ENCODE peak calls at places on chromosomes 5 and 9, in six cellular contexts. C, D, Z, K, B and S are unnamed samples.

GRCh38 chr9:132228062-132228461 is 66.2 kb downstream of the NTNG2 start:
- DNase-seq in C (no peak), D (no peak), Z (no peak), K (no peak), B (no peak), S (no peak)

GRCh38 chr5:72241346-72242003 is 78.6 kb downstream of the MRPS27 start:
- DNase-seq in C (no peak), D (no peak), Z (no peak), K (no peak), B (no peak), S (no peak)

GRCh38 chr5:85515588-85515987 is 1102.2 kb upstream of the COX7C start:
- DNase-seq in C (no peak), D (no peak), Z (no peak), K (no peak), B (no peak), S (no peak)

GRCh38 chr5:998975-999501 is 9.6 kb upstream of the NKD2 start:
- DNase-seq in C (no peak), D (peak; percentile 27), Z (peak; percentile 5), K (peak; percentile 51), B (peak; percentile 3), S (no peak)

GRCh38 chr5:10934789-10935355 is 173.8 kb upstream of the DAP start:
- DNase-seq in C (no peak), D (no peak), Z (no peak), K (no peak), B (no peak), S (no peak)

GRCh38 chr5:77356740-77357139 is 135.4 kb downstream of the WDR41 start:
- DNase-seq in C (no peak), D (no peak), Z (no peak), K (peak; percentile 71), B (no peak), S (peak; percentile 77)

GRCh38 chr9:4987996-4988421 is 2.9 kb downstream of the JAK2 start:
- DNase-seq in C (peak; percentile 78), D (peak; percentile 35), Z (peak; percentile 49), K (peak; percentile 76), B (no peak), S (peak; percentile 68)

GRCh38 chr9:120708526-120709224 is 5.6 kb downstream of the MEGF9 start:
- DNase-seq in C (no peak), D (no peak), Z (no peak), K (peak; percentile 52), B (no peak), S (peak; percentile 91)

GRCh38 chr5:116573617-116574431 is 799 bp downstream of the SEMA6A start:
- DNase-seq in C (peak; percentile 43), D (no peak), Z (no peak), K (peak; percentile 19), B (no peak), S (peak; percentile 25)

GRCh38 chr9:72872718-72873117 is 80.1 kb downstream of the ALDH1A1 start:
- DNase-seq in C (peak; percentile 15), D (no peak), Z (no peak), K (no peak), B (no peak), S (no peak)

GRCh38 chr5:31280210-31280609 is 86.7 kb downstream of the CDH6 start:
- DNase-seq in C (peak; percentile 4), D (no peak), Z (no peak), K (no peak), B (no peak), S (no peak)

GRCh38 chr5:127363403-127363802 is 72.8 kb downstream of the MEGF10 start:
- DNase-seq in C (no peak), D (no peak), Z (no peak), K (no peak), B (no peak), S (no peak)

GRCh38 chr5:127359502-127359901 is 68.9 kb downstream of the MEGF10 start:
- DNase-seq in C (no peak), D (no peak), Z (no peak), K (no peak), B (no peak), S (no peak)

GRCh38 chr5:127355342-127355741 is 64.7 kb downstream of the MEGF10 start:
- DNase-seq in C (no peak), D (no peak), Z (no peak), K (no peak), B (no peak), S (no peak)

GRCh38 chr5:127358274-127358673 is 67.7 kb downstream of the MEGF10 start:
- DNase-seq in C (no peak), D (no peak), Z (no peak), K (peak; percentile 31), B (no peak), S (no peak)

DNA sequence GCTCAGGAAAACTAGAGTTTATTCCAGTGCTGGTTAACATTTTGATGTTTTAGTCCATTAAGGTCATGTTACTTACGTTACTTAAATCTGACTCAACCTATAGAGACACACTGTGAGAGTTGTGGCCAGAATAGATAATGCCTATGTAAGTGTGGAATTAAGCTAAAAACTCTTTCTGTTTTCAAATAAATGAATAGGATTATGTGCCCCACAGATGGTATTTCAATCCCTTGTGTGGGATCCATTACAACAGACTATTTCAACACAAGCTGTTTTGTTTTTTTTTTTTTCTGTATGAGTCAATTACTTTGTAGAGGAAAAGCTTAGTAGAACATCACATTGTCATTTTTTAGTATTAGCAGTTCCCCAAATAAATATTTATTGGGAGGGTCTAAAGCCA is 68.2 kb downstream of the MEGF10 start:
- DNase-seq in C (no peak), D (no peak), Z (no peak), K (peak; percentile 49), B (no peak), S (no peak)
- H3K4me3 ChIP-seq in C (no peak overlapping the region), D (no peak overlapping the region), Z (no peak overlapping the region), K (no peak overlapping the region), B (no peak overlapping the region), S (no peak overlapping the region)

GRCh38 chr5:133746834-133747233 is 134.5 kb upstream of the FSTL4 start:
- DNase-seq in C (no peak), D (no peak), Z (no peak), K (no peak), B (no peak), S (no peak)
- TF ChIP-seq CTCF in C (no peak), D (no peak), Z (no peak), K (peak; percentile 12), B (no peak), S (no peak)

DNA sequence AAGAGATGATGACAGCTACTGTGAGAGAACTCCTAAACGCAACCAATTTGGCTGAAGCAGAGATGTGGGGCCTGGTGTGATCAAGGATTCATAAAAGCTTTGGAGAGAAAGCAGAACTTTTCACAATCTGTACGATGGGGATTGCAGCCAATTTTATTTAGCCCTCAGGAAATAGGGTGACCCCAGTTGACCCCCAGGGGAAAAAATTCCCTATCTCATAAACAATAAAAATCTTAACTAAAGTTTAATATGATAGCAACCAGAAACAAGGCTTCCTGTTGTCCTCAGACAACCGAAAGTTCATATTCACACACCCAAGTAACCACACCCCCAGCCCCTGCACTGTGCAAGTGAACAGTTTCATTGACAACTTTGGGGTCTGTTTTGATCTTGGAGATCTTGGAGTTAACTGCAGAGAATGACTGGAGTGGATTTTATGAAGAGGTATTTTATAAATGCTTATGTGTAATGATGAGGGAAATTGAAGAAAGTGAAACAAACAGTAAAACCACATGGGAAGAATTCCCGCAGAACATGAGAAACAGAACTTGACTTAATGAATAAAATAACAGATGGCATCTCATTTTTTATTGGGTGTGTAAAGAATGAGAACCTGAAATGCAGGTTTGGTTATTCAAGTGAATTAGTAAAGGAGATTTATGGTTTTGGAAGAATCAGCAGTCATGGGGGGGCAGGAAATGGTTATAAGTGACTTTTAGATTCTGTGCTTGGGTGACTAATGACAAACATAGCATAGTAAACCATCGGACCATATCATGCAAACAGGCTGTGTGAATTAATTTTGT is 94.5 kb downstream of the PDE4D start:
- DNase-seq in C (peak; percentile 29), D (no peak), Z (peak; percentile 12), K (peak; percentile 73), B (no peak), S (peak; percentile 85)
- H3K4me3 ChIP-seq in C (no peak overlapping the region), D (peak overlapping the region; percentile 18), Z (peak overlapping the region; percentile 3), K (no peak overlapping the region), B (peak overlapping the region; percentile 11), S (peak overlapping the region; percentile 32)

GRCh38 chr5:176361437-176362097 is at the start of gene KIAA1191:
- DNase-seq in C (peak; percentile 96), D (peak; percentile 94), Z (peak; percentile 95), K (peak; percentile 94), B (peak; percentile 86), S (peak; percentile 93)
- TF ChIP-seq CTCF in C (peak; percentile 36), D (peak; percentile 3), Z (peak; percentile 44), K (peak; percentile 18), B (peak; percentile 38), S (peak; percentile 8)